ENCODE peak calls at places on chromosomes 6 and 20, in seven cellular contexts. G is stimulated activated CD4-positive, alpha-beta T cell treated with anti-CD3 and anti-CD28 coated beads, Interleukin-2, amount 100 ng/mL, for 48 hours; W is lower lobe of right lung; A is heart right ventricle; U is choroid plexus epithelial cell; Z is left ventricle myocardium inferior; T is NCI-H524 treated with DMSO at 0.1 percent for 48 hours. D is an unnamed sample.

GRCh38 chr20:11712611-11713160 is 205.0 kb upstream of the BTBD3 start:
- DNase-seq in W (no peak), A (no peak), G (no peak), T (no peak), Z (no peak), U (no peak), D (no peak)

GRCh38 chr6:71404145-71404966 is 115.7 kb downstream of the OGFRL1 start:
- DNase-seq in U (peak), T (no peak), W (no peak), Z (no peak), G (no peak), A (no peak), D (peak)

GRCh38 chr6:2984738-2985381 is 13.5 kb upstream of the SERPINB6 start:
- DNase-seq in U (no peak), Z (no peak), A (no peak), G (no peak), W (no peak), T (no peak), D (no peak)

GRCh38 chr6:77463308-77463880 is at the start of gene HTR1B:
- DNase-seq in G (no peak), A (no peak), W (peak), U (peak), Z (no peak), T (no peak), D (peak)

GRCh38 chr6:110875548-110876169 is 1.1 kb downstream of the AMD1 start:
- DNase-seq in T (no peak), W (peak), Z (peak), U (peak), G (peak), A (peak), D (peak)

GRCh38 chr6:23650676-23651075 is 475.3 kb upstream of the NRSN1 start:
- DNase-seq in G (no peak), T (no peak), U (no peak), A (no peak), W (no peak), Z (no peak), D (peak)

GRCh38 chr6:41469951-41470340 is 76.2 kb upstream of the FOXP4 start:
- DNase-seq in U (peak), T (no peak), Z (no peak), W (peak), G (no peak), A (no peak), D (peak)

GRCh38 chr6:170532867-170533488 is 20.1 kb downstream of the PSMB1 start:
- DNase-seq in T (peak), G (no peak), U (peak), W (no peak), A (no peak), Z (no peak), D (no peak)

GRCh38 chr6:100347901-100348550 is 116.7 kb downstream of the SIM1 start:
- DNase-seq in T (no peak), U (peak), Z (no peak), W (no peak), A (no peak), G (no peak), D (peak)

GRCh38 chr20:38888059-38888831 is 38.0 kb upstream of the FAM83D start:
- DNase-seq in Z (no peak), U (no peak), A (no peak), T (no peak), G (no peak), W (no peak), D (no peak)

GRCh38 chr6:159100789-159101182 is 56.0 kb upstream of the TAGAP start:
- DNase-seq in U (no peak), W (no peak), A (no peak), T (no peak), G (no peak), Z (no peak), D (no peak)

GRCh38 chr20:49784291-49784690 is 28.3 kb upstream of the SLC9A8 start:
- DNase-seq in G (no peak), T (no peak), U (no peak), A (no peak), Z (no peak), W (no peak), D (no peak)

GRCh38 chr6:19024737-19025136 is 637.6 kb downstream of the RNF144B start:
- DNase-seq in A (peak), G (no peak), U (peak), Z (no peak), T (peak), W (no peak), D (peak)

GRCh38 chr6:166900956-166901607 is 55.3 kb downstream of the RNASET2 start:
- DNase-seq in G (no peak), Z (no peak), U (no peak), A (no peak), W (no peak), T (no peak), D (no peak)

GRCh38 chr6:23350752-23351453 is 775.1 kb upstream of the NRSN1 start:
- DNase-seq in T (no peak), U (no peak), W (no peak), G (no peak), Z (no peak), A (no peak), D (no peak)

GRCh38 chr6:33628401-33628964 is 7.4 kb downstream of the ITPR3 start:
- DNase-seq in G (no peak), T (no peak), Z (no peak), W (no peak), A (no peak), U (no peak), D (no peak)